ENCODE peak calls at places on chromosomes 16 and 17, in eight cellular contexts. One of them, this sample, is unnamed.

GRCh38 chr17:64221679-64222078 is 41.4 kb downstream of the TEX2 start:
- DNase-seq in NCI-H1105: no peak
- DNase-seq in HCEC 1CT: no peak
- DNase-seq in CD8-positive, alpha-beta memory T cell: no peak
- DNase-seq in NCI-H1694: no peak
- DNase-seq in germinal center: no peak
- DNase-seq in upper lobe of right lung: no peak
- DNase-seq in breast epithelium: no peak
- DNase-seq in this sample: no peak

GRCh38 chr16:58032710-58033293 is 7.2 kb downstream of the MMP15 start:
- DNase-seq in CD8-positive, alpha-beta memory T cell: no peak
- DNase-seq in breast epithelium: no peak
- DNase-seq in HCEC 1CT: no peak
- DNase-seq in upper lobe of right lung: peak
- DNase-seq in germinal center: no peak
- DNase-seq in NCI-H1694: no peak
- DNase-seq in NCI-H1105: no peak
- DNase-seq in this sample: no peak

GRCh38 chr17:2022647-2023046 is 2.5 kb downstream of the RTN4RL1 start:
- DNase-seq in germinal center: no peak
- DNase-seq in NCI-H1694: no peak
- DNase-seq in breast epithelium: no peak
- DNase-seq in HCEC 1CT: no peak
- DNase-seq in CD8-positive, alpha-beta memory T cell: no peak
- DNase-seq in upper lobe of right lung: peak
- DNase-seq in NCI-H1105: no peak
- DNase-seq in this sample: no peak

GRCh38 chr16:17668411-17668810 is 197.7 kb upstream of the XYLT1 start:
- DNase-seq in upper lobe of right lung: no peak
- DNase-seq in HCEC 1CT: no peak
- DNase-seq in breast epithelium: no peak
- DNase-seq in CD8-positive, alpha-beta memory T cell: no peak
- DNase-seq in NCI-H1694: no peak
- DNase-seq in NCI-H1105: no peak
- DNase-seq in germinal center: no peak
- DNase-seq in this sample: no peak

GRCh38 chr17:27522028-27522639 is 65.9 kb downstream of the KSR1 start:
- DNase-seq in NCI-H1694: no peak
- DNase-seq in upper lobe of right lung: no peak
- DNase-seq in CD8-positive, alpha-beta memory T cell: no peak
- DNase-seq in germinal center: no peak
- DNase-seq in breast epithelium: no peak
- DNase-seq in NCI-H1105: no peak
- DNase-seq in HCEC 1CT: no peak
- DNase-seq in this sample: no peak

GRCh38 chr16:1156983-1157638 is 4.2 kb downstream of the CACNA1H start:
- DNase-seq in breast epithelium: no peak
- DNase-seq in NCI-H1105: no peak
- DNase-seq in NCI-H1694: no peak
- DNase-seq in HCEC 1CT: no peak
- DNase-seq in CD8-positive, alpha-beta memory T cell: no peak
- DNase-seq in upper lobe of right lung: no peak
- DNase-seq in germinal center: no peak
- DNase-seq in this sample: no peak

GRCh38 chr17:36851230-36851629 is 86.0 kb upstream of the LHX1 start:
- DNase-seq in NCI-H1105: no peak
- DNase-seq in breast epithelium: no peak
- DNase-seq in CD8-positive, alpha-beta memory T cell: no peak
- DNase-seq in HCEC 1CT: peak
- DNase-seq in upper lobe of right lung: no peak
- DNase-seq in germinal center: no peak
- DNase-seq in NCI-H1694: no peak
- DNase-seq in this sample: peak

GRCh38 chr17:19569785-19570496 is 36.3 kb downstream of the SLC47A1 start:
- DNase-seq in germinal center: peak
- DNase-seq in NCI-H1105: no peak
- DNase-seq in NCI-H1694: no peak
- DNase-seq in upper lobe of right lung: no peak
- DNase-seq in CD8-positive, alpha-beta memory T cell: no peak
- DNase-seq in HCEC 1CT: no peak
- DNase-seq in breast epithelium: no peak
- DNase-seq in this sample: no peak

GRCh38 chr17:11170901-11171300 is 70.1 kb upstream of the SHISA6 start:
- DNase-seq in germinal center: no peak
- DNase-seq in breast epithelium: no peak
- DNase-seq in CD8-positive, alpha-beta memory T cell: no peak
- DNase-seq in NCI-H1694: no peak
- DNase-seq in HCEC 1CT: no peak
- DNase-seq in upper lobe of right lung: no peak
- DNase-seq in NCI-H1105: no peak
- DNase-seq in this sample: no peak

GRCh38 chr16:77191259-77191969 is 424 bp downstream of the MON1B start:
- DNase-seq in breast epithelium: no peak
- DNase-seq in NCI-H1694: no peak
- DNase-seq in HCEC 1CT: no peak
- DNase-seq in upper lobe of right lung: peak
- DNase-seq in CD8-positive, alpha-beta memory T cell: peak
- DNase-seq in germinal center: peak
- DNase-seq in NCI-H1105: no peak
- DNase-seq in this sample: no peak

GRCh38 chr16:3020247-3020603 is at the start of gene TNFRSF12A:
- DNase-seq in HCEC 1CT: peak
- DNase-seq in germinal center: peak
- DNase-seq in breast epithelium: peak
- DNase-seq in upper lobe of right lung: peak
- DNase-seq in NCI-H1694: no peak
- DNase-seq in NCI-H1105: no peak
- DNase-seq in CD8-positive, alpha-beta memory T cell: peak
- DNase-seq in this sample: peak

GRCh38 chr16:1030381-1030901 is 42.1 kb upstream of the SSTR5 start:
- DNase-seq in NCI-H1694: no peak
- DNase-seq in upper lobe of right lung: no peak
- DNase-seq in breast epithelium: no peak
- DNase-seq in CD8-positive, alpha-beta memory T cell: no peak
- DNase-seq in HCEC 1CT: no peak
- DNase-seq in germinal center: no peak
- DNase-seq in NCI-H1105: no peak
- DNase-seq in this sample: no peak

GRCh38 chr16:2507052-2507678 is 6.6 kb upstream of the ATP6V0C start:
- DNase-seq in germinal center: peak
- DNase-seq in NCI-H1105: no peak
- DNase-seq in CD8-positive, alpha-beta memory T cell: no peak
- DNase-seq in NCI-H1694: no peak
- DNase-seq in upper lobe of right lung: peak
- DNase-seq in HCEC 1CT: no peak
- DNase-seq in breast epithelium: no peak
- DNase-seq in this sample: no peak

GRCh38 chr16:88519240-88519639 is 51.0 kb upstream of the ZC3H18 start:
- DNase-seq in NCI-H1105: no peak
- DNase-seq in breast epithelium: no peak
- DNase-seq in upper lobe of right lung: no peak
- DNase-seq in CD8-positive, alpha-beta memory T cell: no peak
- DNase-seq in HCEC 1CT: no peak
- DNase-seq in NCI-H1694: no peak
- DNase-seq in germinal center: no peak
- DNase-seq in this sample: no peak

GRCh38 chr17:81904600-81905423 is 2.8 kb downstream of the NPB start:
- DNase-seq in NCI-H1694: no peak
- DNase-seq in upper lobe of right lung: no peak
- DNase-seq in HCEC 1CT: no peak
- DNase-seq in breast epithelium: no peak
- DNase-seq in NCI-H1105: no peak
- DNase-seq in CD8-positive, alpha-beta memory T cell: no peak
- DNase-seq in germinal center: no peak
- DNase-seq in this sample: no peak